ENCODE peak calls at places on chromosomes 12 and 14, in seven cellular contexts. A, W, Q, J, C, K and E are unnamed samples.

GRCh38 chr12:45232771-45233372 is 17.0 kb downstream of the ANO6 start:
- DNase-seq in J (peak), C (peak), Q (no peak), A (peak), W (peak), K (peak), E (peak)

GRCh38 chr12:132554857-132555630 is 55.3 kb downstream of the LRCOL1 start:
- DNase-seq in A (no peak), J (no peak), Q (no peak), C (no peak), W (no peak), K (peak), E (no peak)

GRCh38 chr14:69631509-69631908 is 20.1 kb downstream of the SUSD6 start:
- DNase-seq in Q (no peak), W (peak), K (no peak), A (no peak), J (peak), C (no peak), E (no peak)

GRCh38 chr12:64229240-64229639 is 7.1 kb upstream of the KICS2 start:
- DNase-seq in W (no peak), C (no peak), Q (no peak), J (no peak), K (no peak), A (no peak), E (no peak)

GRCh38 chr12:45575823-45576448 is 153.6 kb upstream of the ARID2 start:
- DNase-seq in J (no peak), C (no peak), A (no peak), K (no peak), W (no peak), Q (peak), E (no peak)

GRCh38 chr14:95514131-95515079 is 2.0 kb downstream of the SYNE3 start:
- DNase-seq in C (no peak), K (no peak), Q (no peak), J (no peak), W (no peak), A (no peak), E (no peak)

GRCh38 chr12:66636771-66637170 is 42.1 kb downstream of the GRIP1 start:
- DNase-seq in Q (no peak), W (no peak), J (peak), A (no peak), K (no peak), C (no peak), E (no peak)

GRCh38 chr12:95674631-95675030 is 115.9 kb downstream of the NTN4 start:
- DNase-seq in W (no peak), C (no peak), J (peak), K (no peak), Q (no peak), A (no peak), E (no peak)

GRCh38 chr12:116006141-116006540 is 271.4 kb downstream of the MED13L start:
- DNase-seq in K (no peak), A (no peak), J (no peak), C (no peak), Q (no peak), W (no peak), E (no peak)

GRCh38 chr12:122474324-122474716 is 26.4 kb downstream of the ZCCHC8 start:
- DNase-seq in K (no peak), W (no peak), Q (no peak), A (no peak), J (no peak), C (no peak), E (no peak)

GRCh38 chr12:94545937-94546771 is 86.5 kb upstream of the CEP83 start:
- DNase-seq in K (peak), A (peak), C (no peak), Q (peak), W (peak), J (peak), E (peak)

GRCh38 chr12:24600996-24601395 is 347.9 kb downstream of the BCAT1 start:
- DNase-seq in A (no peak), C (no peak), J (peak), K (peak), W (peak), Q (no peak), E (no peak)

GRCh38 chr12:129310346-129310745 is 457.1 kb downstream of the GLT1D1 start:
- DNase-seq in C (no peak), K (no peak), Q (no peak), W (no peak), J (no peak), A (no peak), E (no peak)

GRCh38 chr14:52907949-52908348 is 42.9 kb downstream of the FERMT2 start:
- DNase-seq in W (no peak), J (no peak), A (no peak), C (no peak), Q (no peak), K (no peak), E (no peak)

GRCh38 chr12:13504736-13505135 is 308.2 kb downstream of the EMP1 start:
- DNase-seq in K (no peak), J (no peak), C (no peak), A (no peak), W (no peak), Q (no peak), E (no peak)

GRCh38 chr12:131985145-131985875 is 35.6 kb downstream of the EP400 start:
- DNase-seq in J (no peak), K (no peak), Q (no peak), W (no peak), A (no peak), C (no peak), E (no peak)

GRCh38 chr12:15815730-15816129 is 26.5 kb upstream of the EPS8 start:
- DNase-seq in C (no peak), K (no peak), Q (no peak), J (no peak), W (no peak), A (no peak), E (no peak)

GRCh38 chr14:44149597-44149996 is 357.5 kb downstream of the FSCB start:
- DNase-seq in A (peak), J (no peak), Q (peak), C (no peak), K (peak), W (no peak), E (peak)

GRCh38 chr12:106692896-106693295 is 81.6 kb upstream of the RIC8B start:
- DNase-seq in K (no peak), W (no peak), C (no peak), J (no peak), A (no peak), Q (no peak), E (no peak)

GRCh38 chr12:34297126-34297789 is 275.0 kb downstream of the ALG10 start:
- DNase-seq in J (no peak), Q (no peak), A (no peak), W (no peak), K (no peak), C (no peak), E (no peak)

GRCh38 chr12:97148941-97149559 is 242.0 kb downstream of the NEDD1 start:
- DNase-seq in Q (peak), W (peak), C (peak), K (peak), J (peak), A (peak), E (peak)

GRCh38 chr12:104956870-104957301 is 1.2 kb downstream of the SLC41A2 start:
- DNase-seq in Q (no peak), A (no peak), C (no peak), W (no peak), K (peak), J (no peak), E (no peak)

GRCh38 chr12:50062733-50063452 is 5.5 kb downstream of the ASIC1 start:
- DNase-seq in Q (no peak), K (no peak), J (no peak), A (no peak), W (no peak), C (no peak), E (no peak)

GRCh38 chr14:71800878-71801277 is 131.4 kb upstream of the RGS6 start:
- DNase-seq in A (no peak), C (no peak), K (no peak), J (no peak), W (no peak), Q (no peak), E (no peak)

GRCh38 chr14:58730793-58731464 is 93.2 kb downstream of the DACT1 start:
- DNase-seq in Q (no peak), W (peak), C (no peak), A (no peak), K (no peak), J (peak), E (no peak)

GRCh38 chr12:113456199-113456598 is 15.5 kb downstream of the LHX5 start:
- DNase-seq in C (no peak), K (no peak), J (no peak), A (no peak), Q (no peak), W (no peak), E (no peak)

GRCh38 chr12:115337693-115338543 is 653.9 kb upstream of the TBX3 start:
- DNase-seq in K (peak), C (no peak), W (peak), J (peak), A (peak), Q (no peak), E (peak)

GRCh38 chr12:6332459-6332858 is 9.4 kb downstream of the TNFRSF1A start:
- DNase-seq in A (no peak), Q (no peak), C (no peak), W (peak), K (no peak), J (no peak), E (peak)

GRCh38 chr12:118344829-118345228 is 27.9 kb downstream of the TAOK3 start:
- DNase-seq in Q (no peak), C (no peak), W (no peak), A (no peak), J (no peak), K (no peak), E (no peak)

GRCh38 chr12:27894309-27894708 is 78.2 kb downstream of the PTHLH start:
- DNase-seq in J (no peak), K (no peak), A (no peak), W (no peak), Q (no peak), C (no peak), E (no peak)

GRCh38 chr14:88005978-88006851 is 1.3 kb downstream of the GPR65 start:
- DNase-seq in A (no peak), W (no peak), C (peak), K (no peak), Q (peak), J (peak), E (no peak)

GRCh38 chr14:90511252-90511651 is 114.4 kb downstream of the CALM1 start:
- DNase-seq in K (no peak), A (no peak), J (no peak), Q (no peak), C (no peak), W (no peak), E (no peak)

GRCh38 chr12:14845350-14845750 is 2.0 kb upstream of the ART4 start:
- DNase-seq in C (no peak), A (peak), K (peak), J (peak), Q (peak), W (peak), E (peak)

GRCh38 chr12:49032679-49033447 is 14.3 kb upstream of the PRKAG1 start:
- DNase-seq in J (no peak), Q (no peak), K (no peak), C (no peak), A (no peak), W (no peak), E (no peak)

GRCh38 chr14:50116221-50116956 is at the start of gene VCPKMT:
- DNase-seq in J (peak), Q (peak), C (peak), K (peak), W (peak), A (peak), E (peak)

GRCh38 chr12:79006306-79006705 is 141.7 kb downstream of the SYT1 start:
- DNase-seq in J (peak), A (peak), C (no peak), W (peak), K (peak), Q (no peak), E (peak)

GRCh38 chr12:25322918-25323773 is 72.4 kb upstream of the KRAS start:
- DNase-seq in K (no peak), J (no peak), Q (no peak), W (peak), C (no peak), A (no peak), E (no peak)

GRCh38 chr14:74911704-74912103 is 11.4 kb downstream of the RPS6KL1 start:
- DNase-seq in C (no peak), J (no peak), W (no peak), Q (no peak), A (no peak), K (no peak), E (no peak)